ENCODE peak calls at places on chromosome 22, in nine cellular contexts. R is nucleus accumbens; N is frontal cortex; S is naive thymus-derived CD8-positive, alpha-beta T cell; C is stimulated activated effector memory CD8-positive, alpha-beta T cell treated with anti-CD3 and anti-CD28 coated beads, Interleukin-12 subunit alpha, Interleukin-12 subunit beta, amount 100 ng/mL, for 72 hours; O is germinal center; F is anterior cingulate cortex; J is progenitor cell of endocrine pancreas; G is uterus. K is an unnamed sample.

GRCh38 chr22:29635734-29636357 is 32.4 kb downstream of the NF2 start:
- DNase-seq in C (no peak), G (no peak), F (no peak), S (no peak), J (no peak), N (peak), O (peak), R (peak), K (no peak)

GRCh38 chr22:24134090-24134846 is 47.0 kb upstream of the SUSD2 start:
- DNase-seq in F (no peak), O (peak), G (no peak), J (no peak), R (peak), S (peak), N (peak), C (peak), K (peak)

GRCh38 chr22:35661377-35661937 is 13.2 kb downstream of the APOL6 start:
- DNase-seq in S (no peak), F (no peak), C (no peak), J (no peak), O (no peak), G (no peak), R (no peak), N (no peak), K (peak)

GRCh38 chr22:33793464-33793863 is 126.8 kb downstream of the LARGE1 start:
- DNase-seq in S (no peak), N (no peak), R (no peak), O (no peak), G (no peak), J (no peak), C (no peak), F (no peak), K (no peak)

GRCh38 chr22:29158546-29158945 is 47.1 kb upstream of the EMID1 start:
- DNase-seq in C (no peak), R (no peak), N (no peak), F (no peak), G (no peak), O (no peak), J (no peak), S (no peak), K (no peak)

GRCh38 chr22:49046546-49047305 is 780.9 kb downstream of the BRD1 start:
- DNase-seq in S (no peak), O (peak), F (no peak), J (peak), N (peak), C (peak), R (peak), G (peak), K (no peak)

GRCh38 chr22:17357688-17358087 is 11.6 kb upstream of the CECR2 start:
- DNase-seq in N (no peak), F (no peak), C (no peak), R (no peak), G (no peak), J (no peak), S (no peak), O (no peak), K (no peak)

GRCh38 chr22:39645532-39645931 is 75.0 kb downstream of the CACNA1I start:
- DNase-seq in S (no peak), J (no peak), C (no peak), F (no peak), G (no peak), O (no peak), N (no peak), R (no peak), K (no peak)

GRCh38 chr22:26777402-26777801 is 120.0 kb downstream of the MIAT start:
- DNase-seq in J (no peak), S (no peak), C (no peak), R (no peak), N (no peak), F (no peak), G (no peak), O (no peak), K (no peak)

GRCh38 chr22:32850591-32851517 is 49.3 kb downstream of the TIMP3 start:
- DNase-seq in J (no peak), F (no peak), S (no peak), R (peak), N (peak), C (no peak), O (no peak), G (peak), K (no peak)

GRCh38 chr22:42621505-42622002 is 6.9 kb upstream of the POLDIP3 start:
- DNase-seq in G (peak), N (peak), C (peak), F (no peak), S (peak), R (no peak), O (peak), J (peak), K (no peak)

GRCh38 chr22:46577361-46578249 is 40.2 kb upstream of the CELSR1 start:
- DNase-seq in G (no peak), C (no peak), N (no peak), F (no peak), O (no peak), J (no peak), S (peak), R (no peak), K (no peak)

GRCh38 chr22:49871482-49871881 is 17.8 kb downstream of the ZBED4 start:
- DNase-seq in F (no peak), S (no peak), C (no peak), R (no peak), J (no peak), G (no peak), N (no peak), O (no peak), K (no peak)

K was measured in T-helper 22 cell.